ENCODE peak calls at places on chromosomes 1 and 21, in five cellular contexts. One of them, this sample, is unnamed.

GRCh38 chr21:32021319-32022027 is 148.7 kb downstream of the HUNK start:
- DNase-seq in heart left ventricle: peak; percentile 77
- DNase-seq in endothelial cell: no peak
- DNase-seq in RWPE1: no peak
- DNase-seq in GM10248: no peak
- DNase-seq in this sample: no peak

GRCh38 chr1:112727716-112728115 is 12.6 kb upstream of the PPM1J start:
- DNase-seq in endothelial cell: no peak
- DNase-seq in GM10248: no peak
- DNase-seq in heart left ventricle: no peak
- DNase-seq in RWPE1: no peak
- DNase-seq in this sample: no peak

GRCh38 chr1:234683856-234684632 is 74.1 kb upstream of the IRF2BP2 start:
- DNase-seq in GM10248: no peak
- DNase-seq in heart left ventricle: peak; percentile 61
- DNase-seq in RWPE1: peak; percentile 84
- DNase-seq in endothelial cell: no peak
- DNase-seq in this sample: peak; percentile 48

GRCh38 chr1:224114787-224115175 is 870 bp downstream of the FBXO28 start:
- DNase-seq in RWPE1: peak; percentile 7
- DNase-seq in heart left ventricle: no peak
- DNase-seq in GM10248: no peak
- DNase-seq in endothelial cell: no peak
- DNase-seq in this sample: no peak

GRCh38 chr1:178168535-178168934 is 74.6 kb downstream of the RASAL2 start:
- DNase-seq in RWPE1: no peak
- DNase-seq in heart left ventricle: no peak
- DNase-seq in endothelial cell: no peak
- DNase-seq in GM10248: no peak
- DNase-seq in this sample: no peak

GRCh38 chr1:151368000-151368744 is 4.3 kb downstream of the SELENBP1 start:
- DNase-seq in heart left ventricle: no peak
- DNase-seq in RWPE1: no peak
- DNase-seq in endothelial cell: no peak
- DNase-seq in GM10248: no peak
- DNase-seq in this sample: no peak

GRCh38 chr1:35640380-35641232 is 720 bp downstream of the PSMB2 start:
- DNase-seq in GM10248: no peak
- DNase-seq in heart left ventricle: no peak
- DNase-seq in RWPE1: no peak
- DNase-seq in endothelial cell: no peak
- DNase-seq in this sample: peak; percentile 1

GRCh38 chr1:33634143-33634542 is 161.7 kb downstream of the ZSCAN20 start:
- DNase-seq in endothelial cell: no peak
- DNase-seq in heart left ventricle: no peak
- DNase-seq in GM10248: no peak
- DNase-seq in RWPE1: no peak
- DNase-seq in this sample: no peak

GRCh38 chr1:168050307-168050706 is 86.4 kb downstream of the GPR161 start:
- DNase-seq in endothelial cell: no peak
- DNase-seq in heart left ventricle: no peak
- DNase-seq in GM10248: no peak
- DNase-seq in RWPE1: no peak
- DNase-seq in this sample: no peak

GRCh38 chr1:21865943-21866628 is 54.0 kb downstream of the LDLRAD2 start:
- DNase-seq in endothelial cell: peak; percentile 28
- DNase-seq in heart left ventricle: no peak
- DNase-seq in RWPE1: no peak
- DNase-seq in GM10248: peak; percentile 84
- DNase-seq in this sample: no peak

GRCh38 chr1:167482184-167482583 is 36.1 kb downstream of the CD247 start:
- DNase-seq in endothelial cell: no peak
- DNase-seq in GM10248: no peak
- DNase-seq in RWPE1: no peak
- DNase-seq in heart left ventricle: no peak
- DNase-seq in this sample: no peak

GRCh38 chr1:110897685-110898084 is 24.7 kb downstream of the CD53 start:
- DNase-seq in GM10248: no peak
- DNase-seq in RWPE1: no peak
- DNase-seq in endothelial cell: no peak
- DNase-seq in heart left ventricle: no peak
- DNase-seq in this sample: no peak

GRCh38 chr1:71049951-71050598 is 2.5 kb upstream of the PTGER3 start:
- DNase-seq in endothelial cell: peak; percentile 48
- DNase-seq in GM10248: peak; percentile 55
- DNase-seq in RWPE1: peak; percentile 57
- DNase-seq in heart left ventricle: no peak
- DNase-seq in this sample: no peak

GRCh38 chr1:197928849-197929336 is 11.7 kb downstream of the LHX9 start:
- DNase-seq in heart left ventricle: no peak
- DNase-seq in endothelial cell: no peak
- DNase-seq in RWPE1: no peak
- DNase-seq in GM10248: no peak
- DNase-seq in this sample: no peak

GRCh38 chr1:79982218-79982617 is 975.7 kb upstream of the ADGRL4 start:
- DNase-seq in GM10248: no peak
- DNase-seq in heart left ventricle: peak; percentile 77
- DNase-seq in RWPE1: no peak
- DNase-seq in endothelial cell: peak; percentile 16
- DNase-seq in this sample: no peak

GRCh38 chr1:205575294-205575885 is 56.4 kb downstream of the ELK4 start:
- DNase-seq in endothelial cell: no peak
- DNase-seq in heart left ventricle: no peak
- DNase-seq in GM10248: no peak
- DNase-seq in RWPE1: no peak
- DNase-seq in this sample: no peak

GRCh38 chr1:95582191-95582590 is 348.2 kb downstream of the RWDD3 start:
- DNase-seq in heart left ventricle: no peak
- DNase-seq in RWPE1: no peak
- DNase-seq in endothelial cell: no peak
- DNase-seq in GM10248: no peak
- DNase-seq in this sample: no peak

GRCh38 chr21:38467911-38468310 is 30.4 kb downstream of the ERG start:
- DNase-seq in heart left ventricle: no peak
- DNase-seq in RWPE1: no peak
- DNase-seq in GM10248: no peak
- DNase-seq in endothelial cell: no peak
- DNase-seq in this sample: no peak

GRCh38 chr1:240609527-240610060 is 2.4 kb downstream of the GREM2 start:
- DNase-seq in GM10248: no peak
- DNase-seq in endothelial cell: no peak
- DNase-seq in heart left ventricle: no peak
- DNase-seq in RWPE1: no peak
- DNase-seq in this sample: no peak

GRCh38 chr1:181097242-181097641 is 8.7 kb downstream of the IER5 start:
- DNase-seq in endothelial cell: no peak
- DNase-seq in heart left ventricle: no peak
- DNase-seq in RWPE1: no peak
- DNase-seq in GM10248: no peak
- DNase-seq in this sample: no peak

GRCh38 chr1:24112381-24113169 is 640 bp upstream of the MYOM3 start:
- DNase-seq in endothelial cell: peak; percentile 26
- DNase-seq in RWPE1: peak; percentile 62
- DNase-seq in GM10248: peak; percentile 76
- DNase-seq in heart left ventricle: peak; percentile 81
- DNase-seq in this sample: peak; percentile 74

GRCh38 chr1:52842643-52843310 is at the start of gene ZYG11A:
- DNase-seq in endothelial cell: peak; percentile 82
- DNase-seq in heart left ventricle: peak; percentile 36
- DNase-seq in GM10248: peak; percentile 94
- DNase-seq in RWPE1: peak; percentile 84
- DNase-seq in this sample: peak; percentile 81

GRCh38 chr1:67791686-67792475 is 41.4 kb downstream of the GNG12 start:
- DNase-seq in GM10248: no peak
- DNase-seq in RWPE1: peak; percentile 79
- DNase-seq in heart left ventricle: no peak
- DNase-seq in endothelial cell: no peak
- DNase-seq in this sample: no peak

GRCh38 chr1:67793562-67793961 is 39.7 kb downstream of the GNG12 start:
- DNase-seq in GM10248: no peak
- DNase-seq in heart left ventricle: no peak
- DNase-seq in RWPE1: no peak
- DNase-seq in endothelial cell: no peak
- DNase-seq in this sample: no peak

GRCh38 chr1:67791261-67791660 is 42.0 kb downstream of the GNG12 start:
- DNase-seq in heart left ventricle: no peak
- DNase-seq in endothelial cell: no peak
- DNase-seq in GM10248: no peak
- DNase-seq in RWPE1: no peak
- DNase-seq in this sample: no peak

GRCh38 chr1:67792756-67793475 is 40.4 kb downstream of the GNG12 start:
- DNase-seq in endothelial cell: no peak
- DNase-seq in GM10248: no peak
- DNase-seq in heart left ventricle: no peak
- DNase-seq in RWPE1: no peak
- DNase-seq in this sample: no peak

DNA sequence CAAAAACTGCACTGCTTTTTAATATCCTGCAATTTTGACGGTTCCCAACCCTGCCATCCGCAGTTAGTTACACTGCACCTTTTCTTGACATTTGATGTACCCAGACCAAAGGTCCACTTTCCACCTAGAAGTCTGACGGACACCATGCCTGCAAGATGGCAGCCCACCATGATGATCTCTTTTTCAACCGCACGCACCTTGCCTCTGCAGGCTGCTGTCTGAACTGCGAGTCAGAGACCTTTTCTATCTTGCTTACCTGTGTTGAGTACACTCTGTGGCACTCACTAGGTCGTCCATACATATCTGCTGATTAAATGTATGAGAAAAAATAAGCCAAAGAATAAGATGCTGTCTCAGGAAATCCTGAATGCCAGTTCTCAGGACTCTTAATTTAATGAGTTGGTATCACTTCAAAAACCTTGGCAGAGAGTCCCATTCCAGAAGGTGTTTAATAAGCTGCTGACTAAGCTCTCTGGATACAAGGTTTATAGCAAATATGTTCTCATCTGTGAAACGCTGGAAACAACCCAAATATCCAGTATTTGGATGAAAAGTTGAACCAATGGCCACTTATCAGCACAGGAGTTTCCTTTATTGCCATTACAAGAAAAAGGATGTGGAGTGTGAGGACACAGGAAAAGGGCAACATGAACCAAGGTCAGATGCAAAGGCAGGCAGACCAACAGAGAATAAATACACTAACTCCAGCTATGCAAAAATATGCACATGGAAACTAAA is 37.9 kb downstream of the GNG12 start:
- DNase-seq in heart left ventricle: no peak
- DNase-seq in GM10248: no peak
- DNase-seq in endothelial cell: no peak
- DNase-seq in RWPE1: no peak
- DNase-seq in this sample: no peak
- TF ChIP-seq CTCF in heart left ventricle: no peak
- TF ChIP-seq CTCF in GM10248: no peak
- TF ChIP-seq CTCF in endothelial cell: no peak
- TF ChIP-seq CTCF in RWPE1: no peak
- TF ChIP-seq CTCF in this sample: no peak

GRCh38 chr1:192784395-192784794 is 24.4 kb upstream of the RGS2 start:
- DNase-seq in heart left ventricle: no peak
- DNase-seq in endothelial cell: no peak
- DNase-seq in GM10248: no peak
- DNase-seq in RWPE1: no peak
- DNase-seq in this sample: no peak

GRCh38 chr1:192788184-192788583 is 20.7 kb upstream of the RGS2 start:
- DNase-seq in endothelial cell: peak; percentile 26
- DNase-seq in GM10248: no peak
- DNase-seq in RWPE1: peak; percentile 33
- DNase-seq in heart left ventricle: peak; percentile 18
- DNase-seq in this sample: no peak

GRCh38 chr1:192783793-192784192 is 25.0 kb upstream of the RGS2 start:
- DNase-seq in RWPE1: no peak
- DNase-seq in heart left ventricle: no peak
- DNase-seq in endothelial cell: no peak
- DNase-seq in GM10248: no peak
- DNase-seq in this sample: no peak

GRCh38 chr1:192786617-192787016 is 22.2 kb upstream of the RGS2 start:
- DNase-seq in heart left ventricle: no peak
- DNase-seq in RWPE1: no peak
- DNase-seq in GM10248: no peak
- DNase-seq in endothelial cell: no peak
- DNase-seq in this sample: no peak
- TF ChIP-seq CTCF in heart left ventricle: no peak
- TF ChIP-seq CTCF in RWPE1: no peak
- TF ChIP-seq CTCF in GM10248: no peak
- TF ChIP-seq CTCF in endothelial cell: no peak
- TF ChIP-seq CTCF in this sample: no peak

DNA sequence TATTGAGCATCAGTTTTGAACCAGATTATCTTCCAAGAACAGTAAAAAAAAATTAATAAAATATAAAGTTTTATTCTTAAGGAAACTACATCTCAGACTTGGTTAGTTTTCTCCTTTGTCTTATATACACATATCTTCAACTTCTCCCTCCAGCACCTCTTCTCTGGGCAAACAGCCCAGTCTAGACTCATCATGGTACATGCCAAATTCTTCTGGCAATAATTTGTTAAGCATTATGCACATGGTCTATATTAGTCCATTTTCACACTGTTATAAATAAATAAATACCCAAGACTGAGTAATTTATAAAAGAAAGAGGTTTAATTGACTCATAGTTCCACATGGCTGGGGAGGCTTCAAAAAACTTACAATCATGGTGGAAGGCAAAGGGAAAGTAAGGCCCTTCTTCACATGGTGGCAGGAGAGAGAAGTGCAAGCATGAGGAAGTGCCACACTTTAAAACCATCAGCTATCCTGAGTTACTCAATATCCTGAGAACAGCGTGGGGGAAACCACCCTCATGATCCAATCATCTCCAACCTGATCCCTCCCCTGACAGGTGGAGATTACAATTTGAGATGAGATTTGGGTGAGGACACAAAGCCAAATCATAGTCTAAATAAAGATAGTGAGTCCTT is 108.7 kb upstream of the RNPC3 start:
- DNase-seq in endothelial cell: no peak
- DNase-seq in GM10248: no peak
- DNase-seq in RWPE1: no peak
- DNase-seq in heart left ventricle: no peak
- DNase-seq in this sample: no peak
- TF ChIP-seq CTCF in endothelial cell: no peak
- TF ChIP-seq CTCF in GM10248: no peak
- TF ChIP-seq CTCF in RWPE1: no peak
- TF ChIP-seq CTCF in heart left ventricle: no peak
- TF ChIP-seq CTCF in this sample: no peak

GRCh38 chr1:11786168-11786567 is 19.6 kb downstream of the MTHFR start:
- DNase-seq in RWPE1: no peak
- DNase-seq in GM10248: no peak
- DNase-seq in endothelial cell: no peak
- DNase-seq in heart left ventricle: no peak
- DNase-seq in this sample: no peak

GRCh38 chr1:11783556-11783955 is 21.6 kb downstream of the C1orf167 start:
- DNase-seq in GM10248: no peak
- DNase-seq in endothelial cell: no peak
- DNase-seq in RWPE1: no peak
- DNase-seq in heart left ventricle: no peak
- DNase-seq in this sample: no peak

GRCh38 chr1:11787251-11787803 is 18.4 kb downstream of the MTHFR start:
- DNase-seq in GM10248: no peak
- DNase-seq in heart left ventricle: peak; percentile 75
- DNase-seq in endothelial cell: no peak
- DNase-seq in RWPE1: peak; percentile 55
- DNase-seq in this sample: peak; percentile 81

GRCh38 chr1:11784256-11784992 is 21.3 kb downstream of the MTHFR start:
- DNase-seq in endothelial cell: no peak
- DNase-seq in heart left ventricle: peak; percentile 24
- DNase-seq in RWPE1: no peak
- DNase-seq in GM10248: no peak
- DNase-seq in this sample: no peak

GRCh38 chr1:11784993-11785769 is 20.6 kb downstream of the MTHFR start:
- DNase-seq in heart left ventricle: peak; percentile 81
- DNase-seq in endothelial cell: peak; percentile 72
- DNase-seq in GM10248: peak; percentile 85
- DNase-seq in RWPE1: peak; percentile 55
- DNase-seq in this sample: peak; percentile 74
- TF ChIP-seq CTCF in heart left ventricle: peak; percentile 92
- TF ChIP-seq CTCF in endothelial cell: peak; percentile 85
- TF ChIP-seq CTCF in GM10248: peak; percentile 91
- TF ChIP-seq CTCF in RWPE1: peak; percentile 83
- TF ChIP-seq CTCF in this sample: peak; percentile 75

This sample was measured in Caco-2.